ENCODE peak calls at places on chromosomes 11 and 22, in eight cellular contexts. One of them, this sample, is unnamed.

GRCh38 chr22:23233084-23233501 is 52.8 kb downstream of the BCR start:
- DNase-seq in right lobe of liver: no peak
- DNase-seq in HCT116: no peak
- DNase-seq in IMR-90: no peak
- DNase-seq in A549: no peak
- DNase-seq in K562: peak; percentile 66
- DNase-seq in ovary: no peak
- DNase-seq in spleen: no peak
- DNase-seq in this sample: no peak

GRCh38 chr11:73453562-73453961 is 77.4 kb downstream of the RELT start:
- DNase-seq in HCT116: no peak
- DNase-seq in right lobe of liver: no peak
- DNase-seq in IMR-90: peak; percentile 39
- DNase-seq in K562: no peak
- DNase-seq in ovary: no peak
- DNase-seq in A549: no peak
- DNase-seq in spleen: no peak
- DNase-seq in this sample: no peak

GRCh38 chr11:2414616-2415015 is 14.1 kb downstream of the TSSC4 start:
- DNase-seq in spleen: no peak
- DNase-seq in K562: no peak
- DNase-seq in IMR-90: no peak
- DNase-seq in HCT116: no peak
- DNase-seq in right lobe of liver: no peak
- DNase-seq in ovary: no peak
- DNase-seq in A549: no peak
- DNase-seq in this sample: no peak

GRCh38 chr11:3167143-3168119 is 2.3 kb upstream of the OSBPL5 start:
- DNase-seq in K562: no peak
- DNase-seq in HCT116: no peak
- DNase-seq in IMR-90: no peak
- DNase-seq in spleen: peak; percentile 52
- DNase-seq in right lobe of liver: no peak
- DNase-seq in A549: no peak
- DNase-seq in ovary: no peak
- DNase-seq in this sample: no peak

GRCh38 chr22:33841281-33842005 is 78.8 kb downstream of the LARGE1 start:
- DNase-seq in IMR-90: no peak
- DNase-seq in K562: no peak
- DNase-seq in A549: no peak
- DNase-seq in right lobe of liver: no peak
- DNase-seq in spleen: no peak
- DNase-seq in HCT116: no peak
- DNase-seq in ovary: no peak
- DNase-seq in this sample: no peak

GRCh38 chr22:32587449-32587848 is 112.8 kb downstream of the FBXO7 start:
- DNase-seq in HCT116: no peak
- DNase-seq in K562: no peak
- DNase-seq in spleen: no peak
- DNase-seq in right lobe of liver: no peak
- DNase-seq in IMR-90: no peak
- DNase-seq in ovary: peak; percentile 64
- DNase-seq in A549: no peak
- DNase-seq in this sample: no peak

GRCh38 chr11:110082899-110083298 is 10.3 kb upstream of the ZC3H12C start:
- DNase-seq in A549: no peak
- DNase-seq in spleen: no peak
- DNase-seq in IMR-90: no peak
- DNase-seq in HCT116: no peak
- DNase-seq in right lobe of liver: no peak
- DNase-seq in ovary: no peak
- DNase-seq in K562: no peak
- DNase-seq in this sample: no peak

GRCh38 chr11:120228794-120229384 is 11.1 kb upstream of the POU2F3 start:
- DNase-seq in HCT116: no peak
- DNase-seq in IMR-90: no peak
- DNase-seq in spleen: no peak
- DNase-seq in K562: peak; percentile 47
- DNase-seq in right lobe of liver: no peak
- DNase-seq in A549: no peak
- DNase-seq in ovary: no peak
- DNase-seq in this sample: no peak

GRCh38 chr11:118198370-118198769 is 21.9 kb upstream of the SCN2B start:
- DNase-seq in spleen: peak; percentile 93
- DNase-seq in IMR-90: peak; percentile 44
- DNase-seq in HCT116: peak; percentile 48
- DNase-seq in ovary: peak; percentile 74
- DNase-seq in A549: peak; percentile 58
- DNase-seq in right lobe of liver: peak; percentile 85
- DNase-seq in K562: peak; percentile 82
- DNase-seq in this sample: no peak

GRCh38 chr11:19736831-19737230 is 24.2 kb downstream of the NAV2 start:
- DNase-seq in right lobe of liver: no peak
- DNase-seq in spleen: no peak
- DNase-seq in ovary: no peak
- DNase-seq in HCT116: no peak
- DNase-seq in A549: no peak
- DNase-seq in IMR-90: no peak
- DNase-seq in K562: no peak
- DNase-seq in this sample: no peak

GRCh38 chr11:132719684-132720083 is 812.6 kb downstream of the OPCML start:
- DNase-seq in K562: no peak
- DNase-seq in right lobe of liver: no peak
- DNase-seq in ovary: no peak
- DNase-seq in HCT116: no peak
- DNase-seq in IMR-90: no peak
- DNase-seq in spleen: no peak
- DNase-seq in A549: no peak
- DNase-seq in this sample: no peak
- H3K9me3 ChIP-seq in K562: no peaks in the 10 kb centered on the region
- H3K9me3 ChIP-seq in right lobe of liver: no peaks in the 10 kb centered on the region
- H3K9me3 ChIP-seq in ovary: no peaks in the 10 kb centered on the region
- H3K9me3 ChIP-seq in HCT116: peaks cover 31% of the 10 kb centered on the region
- H3K9me3 ChIP-seq in IMR-90: no peaks in the 10 kb centered on the region
- H3K9me3 ChIP-seq in spleen: no peaks in the 10 kb centered on the region
- H3K9me3 ChIP-seq in A549: no peaks in the 10 kb centered on the region
- H3K9me3 ChIP-seq in this sample: no peaks in the 10 kb centered on the region

DNA sequence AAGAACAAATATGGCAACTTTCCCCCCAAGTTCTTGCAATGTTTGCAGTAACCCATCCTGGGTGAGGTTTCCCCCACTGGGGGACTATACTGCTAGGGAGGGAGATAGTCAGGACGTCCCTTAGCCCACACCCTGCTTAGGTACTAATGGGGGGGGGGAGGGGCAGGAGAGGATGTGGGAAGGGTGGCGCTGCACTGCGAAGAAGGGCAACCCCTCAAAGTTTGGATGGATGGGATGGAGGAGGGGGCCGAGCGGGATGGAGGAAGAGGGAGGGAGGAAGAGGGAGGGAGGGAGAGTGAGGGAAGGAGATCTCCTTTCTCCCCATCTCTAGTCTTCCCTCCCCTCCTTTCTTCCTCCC is 100.6 kb upstream of the HSD17B12 start:
- DNase-seq in spleen: no peak
- DNase-seq in A549: no peak
- DNase-seq in K562: peak; percentile 17
- DNase-seq in ovary: no peak
- DNase-seq in IMR-90: no peak
- DNase-seq in right lobe of liver: no peak
- DNase-seq in HCT116: no peak
- DNase-seq in this sample: no peak
- H3K4me1 ChIP-seq in spleen: peaks cover 58% of the 10 kb centered on the region
- H3K4me1 ChIP-seq in A549: peaks cover 39% of the 10 kb centered on the region
- H3K4me1 ChIP-seq in K562: peaks cover 26% of the 10 kb centered on the region
- H3K4me1 ChIP-seq in ovary: peaks cover 13% of the 10 kb centered on the region
- H3K4me1 ChIP-seq in IMR-90: no peaks in the 10 kb centered on the region
- H3K4me1 ChIP-seq in right lobe of liver: peaks cover 6% of the 10 kb centered on the region
- H3K4me1 ChIP-seq in HCT116: no peaks in the 10 kb centered on the region
- H3K4me1 ChIP-seq in this sample: peaks cover 68% of the 10 kb centered on the region

DNA sequence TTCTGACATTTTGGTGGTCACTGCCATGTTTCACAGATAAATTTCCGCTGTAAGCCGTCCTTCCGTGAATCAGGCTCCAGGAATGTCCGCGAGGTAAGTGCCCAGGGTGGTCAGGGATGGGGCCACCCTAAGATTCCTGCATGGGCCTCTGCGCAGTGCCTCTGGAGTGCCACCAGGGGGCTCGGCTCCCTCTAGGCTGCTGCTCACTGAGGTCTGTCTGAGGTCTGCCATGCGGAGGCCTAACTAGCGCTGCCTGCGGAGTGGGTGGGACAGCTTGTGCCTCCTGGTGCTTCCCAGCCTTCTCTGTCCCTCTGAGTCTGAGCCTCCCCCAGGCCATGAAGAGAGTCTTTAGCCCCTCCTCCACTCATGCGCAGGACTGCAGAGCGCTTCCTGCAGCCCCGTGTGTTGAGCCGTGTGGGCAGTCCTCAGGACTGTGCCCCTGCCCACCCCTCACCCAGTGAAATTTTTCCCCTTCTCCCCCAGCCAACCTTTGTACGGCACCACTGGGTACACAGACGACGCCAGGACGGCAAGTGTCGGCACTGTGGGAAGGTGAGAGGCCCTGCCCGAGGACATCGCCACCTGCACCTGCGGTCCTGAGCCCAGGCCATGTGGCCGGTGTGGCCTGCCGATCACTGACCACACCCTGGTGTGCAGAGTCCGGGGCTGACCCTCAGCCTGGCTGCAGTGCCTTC is 11.9 kb upstream of the MDK start:
- DNase-seq in spleen: peak; percentile 88
- DNase-seq in right lobe of liver: peak; percentile 42
- DNase-seq in A549: peak; percentile 75
- DNase-seq in K562: peak; percentile 77
- DNase-seq in HCT116: peak; percentile 48
- DNase-seq in IMR-90: peak; percentile 77
- DNase-seq in ovary: peak; percentile 56
- DNase-seq in this sample: no peak
- TF ChIP-seq POLR2A in spleen: no peak
- TF ChIP-seq POLR2A in right lobe of liver: no peak
- TF ChIP-seq POLR2A in A549: no peak
- TF ChIP-seq POLR2A in K562: no peak
- TF ChIP-seq POLR2A in HCT116: no peak
- TF ChIP-seq POLR2A in IMR-90: no peak
- TF ChIP-seq POLR2A in ovary: no peak
- TF ChIP-seq POLR2A in this sample: no peak

GRCh38 chr22:47449508-47450270 is 687.2 kb downstream of the TBC1D22A start:
- DNase-seq in HCT116: no peak
- DNase-seq in K562: no peak
- DNase-seq in right lobe of liver: no peak
- DNase-seq in ovary: no peak
- DNase-seq in spleen: no peak
- DNase-seq in IMR-90: no peak
- DNase-seq in A549: no peak
- DNase-seq in this sample: no peak
- H3K9me3 ChIP-seq in HCT116: no peaks in the 10 kb centered on the region
- H3K9me3 ChIP-seq in K562: no peaks in the 10 kb centered on the region
- H3K9me3 ChIP-seq in right lobe of liver: no peaks in the 10 kb centered on the region
- H3K9me3 ChIP-seq in ovary: no peaks in the 10 kb centered on the region
- H3K9me3 ChIP-seq in spleen: peaks cover 24% of the 10 kb centered on the region
- H3K9me3 ChIP-seq in IMR-90: peaks cover 66% of the 10 kb centered on the region
- H3K9me3 ChIP-seq in A549: peaks cover 2% of the 10 kb centered on the region
- H3K9me3 ChIP-seq in this sample: no peaks in the 10 kb centered on the region

DNA sequence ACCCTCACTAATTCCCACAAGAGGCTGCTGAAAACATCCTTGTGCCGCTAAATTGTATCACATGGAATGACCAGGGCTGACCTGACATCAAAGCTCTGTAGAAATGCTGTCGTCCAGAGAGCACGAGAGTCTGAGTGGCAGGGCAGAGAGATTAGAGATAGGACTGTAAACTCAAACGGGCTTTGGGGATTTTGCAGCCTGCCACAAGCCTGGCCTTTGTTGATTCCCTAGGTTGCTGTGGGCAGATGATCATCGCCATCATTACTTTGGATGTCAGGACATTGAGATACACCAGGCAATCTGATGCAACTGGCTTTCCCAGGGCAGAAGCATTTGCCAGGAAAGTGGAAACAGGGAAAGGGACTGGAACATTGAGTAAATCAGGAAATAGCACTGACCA is 131.6 kb downstream of the ETS1 start:
- DNase-seq in ovary: no peak
- DNase-seq in right lobe of liver: no peak
- DNase-seq in HCT116: no peak
- DNase-seq in K562: no peak
- DNase-seq in A549: no peak
- DNase-seq in spleen: no peak
- DNase-seq in IMR-90: no peak
- DNase-seq in this sample: no peak
- H3K4me1 ChIP-seq in ovary: peaks cover 10% of the 10 kb centered on the region
- H3K4me1 ChIP-seq in right lobe of liver: no peaks in the 10 kb centered on the region
- H3K4me1 ChIP-seq in HCT116: peaks cover 21% of the 10 kb centered on the region
- H3K4me1 ChIP-seq in K562: no peaks in the 10 kb centered on the region
- H3K4me1 ChIP-seq in A549: peaks cover 16% of the 10 kb centered on the region
- H3K4me1 ChIP-seq in spleen: peaks cover 12% of the 10 kb centered on the region
- H3K4me1 ChIP-seq in IMR-90: peaks cover 22% of the 10 kb centered on the region
- H3K4me1 ChIP-seq in this sample: peaks cover 4% of the 10 kb centered on the region

DNA sequence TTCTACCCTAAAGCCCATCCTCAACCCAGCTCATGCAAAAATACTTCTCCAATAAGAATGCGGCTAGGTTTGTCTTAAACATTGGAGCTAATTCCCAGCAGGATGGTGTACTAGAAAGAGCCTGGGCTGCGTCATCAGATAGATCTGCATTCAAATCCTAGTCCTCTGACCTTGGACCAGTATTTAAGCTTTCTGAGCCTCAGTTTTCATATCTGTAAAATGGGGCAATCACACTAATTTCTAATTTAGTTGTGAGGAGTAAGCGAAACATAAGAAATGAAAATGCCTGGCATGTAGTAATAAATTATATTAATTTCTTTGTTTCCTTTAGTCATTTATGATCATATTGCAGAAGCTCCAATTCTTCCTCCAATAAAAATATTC is 32.2 kb upstream of the ACCSL start:
- DNase-seq in ovary: peak; percentile 2
- DNase-seq in right lobe of liver: no peak
- DNase-seq in IMR-90: no peak
- DNase-seq in A549: no peak
- DNase-seq in spleen: no peak
- DNase-seq in HCT116: no peak
- DNase-seq in K562: no peak
- DNase-seq in this sample: no peak
- TF ChIP-seq POLR2A in ovary: no peak
- TF ChIP-seq POLR2A in right lobe of liver: no peak
- TF ChIP-seq POLR2A in IMR-90: no peak
- TF ChIP-seq POLR2A in A549: no peak
- TF ChIP-seq POLR2A in spleen: no peak
- TF ChIP-seq POLR2A in HCT116: no peak
- TF ChIP-seq POLR2A in K562: no peak
- TF ChIP-seq POLR2A in this sample: no peak

This sample was measured in esophagus squamous epithelium.